ENCODE peak calls at places on chromosome 7, in five cellular contexts. One of them, this sample, is unnamed.

GRCh38 chr7:87147500-87147899 is 4.8 kb upstream of the DMTF1 start:
- DNase-seq in mesenchymal stem cell: no peak
- DNase-seq in trophoblast cell: no peak
- DNase-seq in H9: no peak
- DNase-seq in neuronal stem cell: no peak
- DNase-seq in this sample: no peak

GRCh38 chr7:116542618-116543017 is 17.8 kb downstream of the CAV1 start:
- DNase-seq in mesenchymal stem cell: peak
- DNase-seq in H9: no peak
- DNase-seq in neuronal stem cell: no peak
- DNase-seq in trophoblast cell: no peak
- DNase-seq in this sample: no peak

GRCh38 chr7:54546081-54546985 is 4.2 kb downstream of the VSTM2A start:
- DNase-seq in mesenchymal stem cell: no peak
- DNase-seq in H9: peak
- DNase-seq in neuronal stem cell: peak
- DNase-seq in trophoblast cell: peak
- DNase-seq in this sample: no peak

GRCh38 chr7:78221961-78222751 is 423.6 kb downstream of the PHTF2 start:
- DNase-seq in H9: no peak
- DNase-seq in mesenchymal stem cell: peak
- DNase-seq in neuronal stem cell: no peak
- DNase-seq in trophoblast cell: peak
- DNase-seq in this sample: no peak

GRCh38 chr7:2008936-2009540 is 223.7 kb downstream of the MAD1L1 start:
- DNase-seq in mesenchymal stem cell: no peak
- DNase-seq in H9: no peak
- DNase-seq in trophoblast cell: no peak
- DNase-seq in neuronal stem cell: no peak
- DNase-seq in this sample: no peak

GRCh38 chr7:98202367-98203195 is 8.7 kb upstream of the BHLHA15 start:
- DNase-seq in H9: no peak
- DNase-seq in trophoblast cell: no peak
- DNase-seq in mesenchymal stem cell: no peak
- DNase-seq in neuronal stem cell: no peak
- DNase-seq in this sample: no peak

GRCh38 chr7:33807779-33808482 is 97.4 kb upstream of the BMPER start:
- DNase-seq in H9: peak
- DNase-seq in neuronal stem cell: no peak
- DNase-seq in trophoblast cell: peak
- DNase-seq in mesenchymal stem cell: peak
- DNase-seq in this sample: peak

GRCh38 chr7:83957333-83957732 is 237.3 kb downstream of the SEMA3A start:
- DNase-seq in trophoblast cell: peak
- DNase-seq in neuronal stem cell: no peak
- DNase-seq in H9: no peak
- DNase-seq in mesenchymal stem cell: peak
- DNase-seq in this sample: no peak

GRCh38 chr7:30933124-30933893 is 21.7 kb downstream of the AQP1 start:
- DNase-seq in mesenchymal stem cell: no peak
- DNase-seq in trophoblast cell: no peak
- DNase-seq in H9: no peak
- DNase-seq in neuronal stem cell: no peak
- DNase-seq in this sample: no peak

GRCh38 chr7:98322331-98323260 is 41.1 kb downstream of the BRI3 start:
- DNase-seq in H9: peak
- DNase-seq in trophoblast cell: no peak
- DNase-seq in neuronal stem cell: no peak
- DNase-seq in mesenchymal stem cell: no peak
- DNase-seq in this sample: no peak

GRCh38 chr7:28957822-28958234 is 302 bp downstream of the TRIL start:
- DNase-seq in mesenchymal stem cell: no peak
- DNase-seq in trophoblast cell: peak
- DNase-seq in neuronal stem cell: no peak
- DNase-seq in H9: peak
- DNase-seq in this sample: peak

GRCh38 chr7:100477871-100478248 is 1.2 kb downstream of the TSC22D4 start:
- DNase-seq in mesenchymal stem cell: no peak
- DNase-seq in neuronal stem cell: no peak
- DNase-seq in H9: no peak
- DNase-seq in trophoblast cell: no peak
- DNase-seq in this sample: no peak

GRCh38 chr7:70701487-70701886 is 430.5 kb upstream of the GALNT17 start:
- DNase-seq in trophoblast cell: no peak
- DNase-seq in H9: no peak
- DNase-seq in mesenchymal stem cell: no peak
- DNase-seq in neuronal stem cell: no peak
- DNase-seq in this sample: no peak

GRCh38 chr7:71636329-71636728 is 504.4 kb downstream of the GALNT17 start:
- DNase-seq in mesenchymal stem cell: peak
- DNase-seq in H9: peak
- DNase-seq in trophoblast cell: no peak
- DNase-seq in neuronal stem cell: no peak
- DNase-seq in this sample: no peak

GRCh38 chr7:79968249-79968648 is 166.4 kb upstream of the GNAI1 start:
- DNase-seq in neuronal stem cell: no peak
- DNase-seq in mesenchymal stem cell: no peak
- DNase-seq in trophoblast cell: no peak
- DNase-seq in H9: no peak
- DNase-seq in this sample: no peak

GRCh38 chr7:36784991-36785940 is 61.0 kb upstream of the AOAH start:
- DNase-seq in neuronal stem cell: no peak
- DNase-seq in H9: no peak
- DNase-seq in trophoblast cell: peak
- DNase-seq in mesenchymal stem cell: no peak
- DNase-seq in this sample: no peak

GRCh38 chr7:1364068-1364905 is 95.0 kb downstream of the MICALL2 start:
- DNase-seq in neuronal stem cell: no peak
- DNase-seq in mesenchymal stem cell: no peak
- DNase-seq in H9: no peak
- DNase-seq in trophoblast cell: no peak
- DNase-seq in this sample: no peak

GRCh38 chr7:149369497-149369896 is 91.4 kb downstream of the ZNF777 start:
- DNase-seq in trophoblast cell: peak
- DNase-seq in H9: no peak
- DNase-seq in neuronal stem cell: no peak
- DNase-seq in mesenchymal stem cell: no peak
- DNase-seq in this sample: no peak

GRCh38 chr7:1802899-1803298 is 132.8 kb downstream of the ELFN1 start:
- DNase-seq in neuronal stem cell: no peak
- DNase-seq in trophoblast cell: no peak
- DNase-seq in mesenchymal stem cell: no peak
- DNase-seq in H9: no peak
- DNase-seq in this sample: no peak

DNA sequence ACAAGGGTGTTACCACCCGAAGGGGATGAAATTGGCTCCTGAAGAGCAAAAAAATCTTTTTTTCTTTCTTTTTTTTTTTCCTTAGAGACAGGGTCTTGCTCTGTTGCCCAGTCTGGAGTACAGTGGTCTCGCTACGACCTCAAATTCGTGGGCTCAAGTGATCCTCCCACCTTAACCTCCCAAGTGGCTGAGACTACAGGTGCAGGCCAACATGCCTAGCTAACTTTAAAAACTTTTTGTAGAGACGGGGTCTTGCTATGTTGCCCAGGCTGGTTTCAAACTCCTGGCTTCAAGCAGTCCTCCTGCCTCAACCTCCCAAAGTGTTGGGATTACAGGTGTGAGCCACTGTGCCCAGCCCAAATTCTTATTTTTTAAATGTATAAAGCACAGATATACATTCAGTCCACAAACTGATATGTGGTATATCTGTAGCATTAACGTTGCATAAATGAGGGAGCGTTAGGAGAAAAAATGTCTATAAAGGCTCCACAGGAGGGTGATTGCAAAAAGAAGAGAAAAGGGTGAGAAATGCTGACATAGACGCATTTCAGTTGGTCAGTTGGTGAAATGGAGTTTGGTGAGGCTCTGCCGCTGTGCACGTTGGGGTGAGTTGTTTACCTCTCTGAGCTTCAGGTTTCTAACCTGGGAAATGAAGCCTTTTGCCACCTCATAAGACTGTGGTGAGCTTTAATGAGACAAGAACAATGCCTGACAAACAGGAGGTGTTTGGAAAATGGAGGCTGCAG is 100.7 kb upstream of the PODXL start:
- DNase-seq in mesenchymal stem cell: no peak
- DNase-seq in H9: no peak
- DNase-seq in neuronal stem cell: no peak
- DNase-seq in trophoblast cell: no peak
- DNase-seq in this sample: no peak
- H2BK12ac ChIP-seq in mesenchymal stem cell: no peak
- H2BK12ac ChIP-seq in H9: no peak
- H2BK12ac ChIP-seq in neuronal stem cell: no peak
- H2BK12ac ChIP-seq in trophoblast cell: no peak
- H2BK12ac ChIP-seq in this sample: peak

DNA sequence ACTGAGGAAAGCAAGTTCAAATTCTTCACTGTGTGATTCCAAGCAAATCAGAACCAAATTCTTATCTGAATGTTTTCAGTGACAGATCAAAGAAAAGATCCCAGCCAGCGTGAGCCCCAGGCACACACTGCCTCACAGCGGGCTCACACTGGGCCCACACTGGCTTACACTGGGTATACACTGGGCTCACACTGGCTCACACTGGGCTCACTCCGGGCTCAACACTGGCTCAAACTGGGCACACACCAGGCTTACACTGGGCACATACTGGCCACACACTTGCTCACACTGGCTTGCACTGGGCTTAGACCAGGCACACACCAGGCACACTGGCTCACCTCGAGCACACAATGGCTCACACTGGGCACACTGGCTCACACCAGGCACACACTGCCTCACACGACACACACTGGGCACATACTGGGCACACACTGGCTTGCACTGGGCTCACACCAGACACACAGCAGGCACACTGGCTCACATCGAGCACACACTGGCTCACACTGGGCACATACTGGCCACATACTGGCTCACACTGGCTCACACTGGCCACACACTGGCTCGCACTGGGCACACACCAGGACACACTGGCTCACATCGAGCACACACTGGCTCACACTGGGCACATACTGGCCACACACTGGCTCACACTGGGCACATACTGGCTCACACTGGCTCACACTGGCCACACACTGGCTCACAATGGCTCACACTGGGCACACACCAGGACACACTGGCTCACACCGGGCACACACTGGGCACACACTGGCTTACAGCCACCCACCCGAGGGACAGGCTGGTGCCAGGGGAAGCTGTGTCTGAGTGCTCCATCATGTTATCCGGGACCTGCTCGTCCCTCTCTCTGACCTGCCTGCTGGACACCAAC is 156.3 kb downstream of the PTPRN2 start:
- DNase-seq in trophoblast cell: no peak
- DNase-seq in neuronal stem cell: no peak
- DNase-seq in H9: no peak
- DNase-seq in mesenchymal stem cell: no peak
- DNase-seq in this sample: no peak
- H3K4me2 ChIP-seq in trophoblast cell: no peak
- H3K4me2 ChIP-seq in neuronal stem cell: no peak
- H3K4me2 ChIP-seq in H9: no peak
- H3K4me2 ChIP-seq in mesenchymal stem cell: no peak
- H3K4me2 ChIP-seq in this sample: no peak

DNA sequence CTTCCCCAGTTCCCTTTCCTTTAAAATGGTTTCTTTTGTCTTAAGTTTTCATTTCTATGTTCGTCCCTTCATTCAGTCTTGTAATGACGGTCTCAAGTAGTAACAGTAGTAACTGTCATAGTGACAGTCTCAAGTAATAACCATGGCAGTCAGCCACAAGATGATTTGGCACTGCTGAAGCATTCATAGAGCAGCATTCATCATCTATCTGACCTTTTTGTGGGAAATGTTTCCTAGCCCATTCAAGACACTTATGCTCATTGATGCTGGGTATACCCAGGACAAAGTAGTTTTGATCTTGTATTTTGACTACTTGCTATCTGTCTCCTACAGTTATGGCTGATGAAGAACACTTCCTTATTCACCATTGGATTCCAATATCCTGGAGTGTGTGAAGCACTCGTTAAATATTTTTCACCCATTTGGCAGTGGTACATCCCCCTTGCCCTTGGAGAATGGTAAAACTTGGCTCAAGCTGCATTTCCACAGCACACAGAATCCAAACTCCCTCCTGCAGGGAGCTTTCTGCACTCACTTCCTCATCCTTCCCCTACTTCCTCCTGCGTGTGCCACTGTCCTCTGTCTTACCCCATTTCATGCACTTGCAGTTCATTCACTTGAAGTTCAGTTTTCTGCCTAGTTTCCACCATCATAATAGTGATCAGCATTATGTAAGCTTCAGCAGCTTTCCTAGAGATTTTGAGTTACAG is 19.0 kb downstream of the GIMAP4 start:
- DNase-seq in H9: no peak
- DNase-seq in trophoblast cell: no peak
- DNase-seq in neuronal stem cell: no peak
- DNase-seq in mesenchymal stem cell: no peak
- DNase-seq in this sample: no peak
- H3K4ac ChIP-seq in H9: no peak
- H3K4ac ChIP-seq in trophoblast cell: no peak
- H3K4ac ChIP-seq in neuronal stem cell: no peak
- H3K4ac ChIP-seq in mesenchymal stem cell: no peak
- H3K4ac ChIP-seq in this sample: no peak

GRCh38 chr7:43458746-43459337 is 124.1 kb upstream of the STK17A start:
- DNase-seq in mesenchymal stem cell: no peak
- DNase-seq in H9: no peak
- DNase-seq in trophoblast cell: no peak
- DNase-seq in neuronal stem cell: no peak
- DNase-seq in this sample: no peak

GRCh38 chr7:43461349-43462024 is 121.4 kb upstream of the STK17A start:
- DNase-seq in trophoblast cell: no peak
- DNase-seq in H9: no peak
- DNase-seq in neuronal stem cell: no peak
- DNase-seq in mesenchymal stem cell: no peak
- DNase-seq in this sample: no peak

GRCh38 chr7:43462836-43463235 is 120.1 kb upstream of the STK17A start:
- DNase-seq in trophoblast cell: no peak
- DNase-seq in H9: no peak
- DNase-seq in neuronal stem cell: no peak
- DNase-seq in mesenchymal stem cell: no peak
- DNase-seq in this sample: no peak

GRCh38 chr7:43458330-43458729 is 124.6 kb upstream of the STK17A start:
- DNase-seq in trophoblast cell: peak
- DNase-seq in H9: no peak
- DNase-seq in neuronal stem cell: no peak
- DNase-seq in mesenchymal stem cell: no peak
- DNase-seq in this sample: no peak

DNA sequence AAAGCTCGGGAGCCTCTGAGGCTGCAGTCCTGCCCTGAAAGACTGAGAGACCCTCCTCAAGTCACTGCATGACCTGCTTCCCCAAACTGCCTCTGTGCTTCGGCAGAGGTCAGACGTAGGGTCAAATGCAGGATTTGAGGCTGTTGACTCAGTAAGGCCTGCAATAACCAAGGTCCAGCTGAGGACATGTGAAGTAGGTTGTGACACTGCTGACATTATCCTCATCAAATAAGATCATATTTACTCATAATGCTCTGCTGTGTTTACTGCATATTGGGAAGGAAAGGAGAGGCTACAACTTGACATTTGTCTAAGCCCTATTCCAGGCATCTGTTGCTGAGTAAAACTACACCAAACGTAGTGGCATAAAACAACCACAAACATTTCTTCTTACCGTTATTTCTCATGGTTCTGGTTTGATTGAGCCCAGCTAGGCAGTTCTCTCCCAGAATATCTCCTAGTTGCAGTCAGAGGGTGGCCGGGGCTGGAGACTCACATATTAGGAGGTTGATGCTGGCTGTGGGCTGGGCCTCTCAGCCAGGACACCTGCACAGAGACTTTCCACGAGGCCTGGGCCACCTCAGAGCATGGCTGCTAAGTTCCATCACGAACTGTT is 122.1 kb upstream of the STK17A start:
- DNase-seq in mesenchymal stem cell: no peak
- DNase-seq in neuronal stem cell: no peak
- DNase-seq in H9: no peak
- DNase-seq in trophoblast cell: no peak
- DNase-seq in this sample: peak
- H2BK12ac ChIP-seq in mesenchymal stem cell: no peak
- H2BK12ac ChIP-seq in neuronal stem cell: no peak
- H2BK12ac ChIP-seq in H9: no peak
- H2BK12ac ChIP-seq in trophoblast cell: no peak
- H2BK12ac ChIP-seq in this sample: no peak